ENCODE peak calls at places on chromosomes 3 and 15, in four cellular contexts. One of them, this sample, is unnamed.

GRCh38 chr3:127351350-127351749 is 63.5 kb upstream of the PRR20G start:
- DNase-seq in H9: no peak
- DNase-seq in IMR-90: no peak
- DNase-seq in mesendoderm: no peak
- DNase-seq in this sample: peak; percentile 27

GRCh38 chr3:143328459-143328858 is 208.9 kb downstream of the CHST2 start:
- DNase-seq in H9: no peak
- DNase-seq in mesendoderm: peak; percentile 20
- DNase-seq in IMR-90: no peak
- DNase-seq in this sample: no peak

GRCh38 chr3:76912966-76913365 is 126.9 kb upstream of the ROBO2 start:
- DNase-seq in H9: no peak
- DNase-seq in mesendoderm: no peak
- DNase-seq in IMR-90: peak; percentile 6
- DNase-seq in this sample: no peak

GRCh38 chr15:63255485-63255990 is 21.9 kb upstream of the APH1B start:
- DNase-seq in H9: no peak
- DNase-seq in IMR-90: no peak
- DNase-seq in mesendoderm: no peak
- DNase-seq in this sample: no peak

GRCh38 chr3:155323063-155323666 is 29.7 kb upstream of the STRIT1 start:
- DNase-seq in H9: peak; percentile 42
- DNase-seq in mesendoderm: peak; percentile 88
- DNase-seq in IMR-90: peak; percentile 89
- DNase-seq in this sample: no peak

GRCh38 chr15:64209680-64210334 is 47.0 kb upstream of the PPIB start:
- DNase-seq in H9: no peak
- DNase-seq in IMR-90: peak; percentile 64
- DNase-seq in mesendoderm: no peak
- DNase-seq in this sample: no peak

GRCh38 chr3:156643729-156644389 is 30.5 kb upstream of the TIPARP start:
- DNase-seq in IMR-90: peak; percentile 75
- DNase-seq in H9: no peak
- DNase-seq in mesendoderm: no peak
- DNase-seq in this sample: no peak

GRCh38 chr3:114942773-114943172 is 204.3 kb downstream of the ZBTB20 start:
- DNase-seq in H9: no peak
- DNase-seq in IMR-90: no peak
- DNase-seq in mesendoderm: no peak
- DNase-seq in this sample: no peak

GRCh38 chr3:113441051-113441770 is at the start of gene CFAP44:
- DNase-seq in mesendoderm: peak; percentile 91
- DNase-seq in H9: peak; percentile 91
- DNase-seq in IMR-90: peak; percentile 52
- DNase-seq in this sample: peak; percentile 94

GRCh38 chr3:10678796-10679376 is 137.1 kb upstream of the SLC6A11 start:
- DNase-seq in IMR-90: no peak
- DNase-seq in H9: no peak
- DNase-seq in mesendoderm: no peak
- DNase-seq in this sample: no peak

GRCh38 chr3:11481561-11481960 is 162.2 kb downstream of the VGLL4 start:
- DNase-seq in IMR-90: no peak
- DNase-seq in H9: no peak
- DNase-seq in mesendoderm: no peak
- DNase-seq in this sample: no peak

GRCh38 chr3:2947536-2947935 is 162.6 kb downstream of the IL5RA start:
- DNase-seq in mesendoderm: no peak
- DNase-seq in IMR-90: no peak
- DNase-seq in H9: no peak
- DNase-seq in this sample: no peak

GRCh38 chr3:130849111-130849552 is 44.8 kb upstream of the ATP2C1 start:
- DNase-seq in mesendoderm: no peak
- DNase-seq in H9: no peak
- DNase-seq in IMR-90: no peak
- DNase-seq in this sample: no peak

GRCh38 chr3:11477286-11477935 is 166.3 kb downstream of the VGLL4 start:
- DNase-seq in H9: no peak
- DNase-seq in mesendoderm: peak; percentile 53
- DNase-seq in IMR-90: peak; percentile 96
- DNase-seq in this sample: no peak

GRCh38 chr3:48013288-48013980 is 2.8 kb downstream of the MAP4 start:
- DNase-seq in H9: no peak
- DNase-seq in mesendoderm: peak; percentile 65
- DNase-seq in IMR-90: peak; percentile 91
- DNase-seq in this sample: no peak

GRCh38 chr15:50751394-50751793 is 14.1 kb downstream of the SPPL2A start:
- DNase-seq in H9: no peak
- DNase-seq in IMR-90: no peak
- DNase-seq in mesendoderm: no peak
- DNase-seq in this sample: no peak

GRCh38 chr3:124630994-124631393 is 99.3 kb upstream of the UMPS start:
- DNase-seq in H9: no peak
- DNase-seq in IMR-90: no peak
- DNase-seq in mesendoderm: no peak
- DNase-seq in this sample: no peak

GRCh38 chr3:197499427-197499826 is 56.3 kb downstream of the BDH1 start:
- DNase-seq in IMR-90: peak; percentile 80
- DNase-seq in mesendoderm: no peak
- DNase-seq in H9: no peak
- DNase-seq in this sample: no peak

GRCh38 chr3:129561619-129562248 is 18.8 kb downstream of the H1-8 start:
- DNase-seq in IMR-90: no peak
- DNase-seq in H9: no peak
- DNase-seq in mesendoderm: no peak
- DNase-seq in this sample: no peak

GRCh38 chr15:70323111-70323851 is 225.6 kb upstream of the TLE3 start:
- DNase-seq in IMR-90: no peak
- DNase-seq in H9: no peak
- DNase-seq in mesendoderm: peak; percentile 53
- DNase-seq in this sample: no peak

GRCh38 chr15:69509131-69509530 is 56.5 kb downstream of the RPLP1 start:
- DNase-seq in mesendoderm: no peak
- DNase-seq in H9: no peak
- DNase-seq in IMR-90: peak; percentile 18
- DNase-seq in this sample: no peak

GRCh38 chr3:10527295-10528016 is 22.1 kb upstream of the ATP2B2 start:
- DNase-seq in mesendoderm: no peak
- DNase-seq in H9: no peak
- DNase-seq in IMR-90: no peak
- DNase-seq in this sample: no peak

GRCh38 chr15:62896969-62897486 is 145.5 kb upstream of the TPM1 start:
- DNase-seq in mesendoderm: peak; percentile 39
- DNase-seq in H9: no peak
- DNase-seq in IMR-90: peak; percentile 99
- DNase-seq in this sample: no peak

GRCh38 chr3:15542641-15543040 is 21.1 kb upstream of the COLQ start:
- DNase-seq in mesendoderm: no peak
- DNase-seq in IMR-90: no peak
- DNase-seq in H9: no peak
- DNase-seq in this sample: no peak

GRCh38 chr3:42653560-42654330 is at the start of gene ZBTB47:
- DNase-seq in IMR-90: no peak
- DNase-seq in mesendoderm: peak; percentile 41
- DNase-seq in H9: peak; percentile 38
- DNase-seq in this sample: no peak

GRCh38 chr15:92097473-92098178 is 244.1 kb downstream of the SLCO3A1 start:
- DNase-seq in mesendoderm: peak; percentile 84
- DNase-seq in IMR-90: peak; percentile 46
- DNase-seq in H9: peak; percentile 85
- DNase-seq in this sample: no peak

GRCh38 chr3:42247576-42248027 is 18.4 kb downstream of the CCK start:
- DNase-seq in IMR-90: peak; percentile 49
- DNase-seq in mesendoderm: peak; percentile 68
- DNase-seq in H9: peak; percentile 65
- DNase-seq in this sample: no peak

GRCh38 chr3:108474581-108474980 is 35.8 kb downstream of the MYH15 start:
- DNase-seq in IMR-90: peak; percentile 89
- DNase-seq in mesendoderm: no peak
- DNase-seq in H9: no peak
- DNase-seq in this sample: no peak
- H2BK120ac ChIP-seq in IMR-90: no peak overlapping the region
- H2BK120ac ChIP-seq in mesendoderm: no peak overlapping the region
- H2BK120ac ChIP-seq in H9: no peak overlapping the region
- H2BK120ac ChIP-seq in this sample: no peak overlapping the region

GRCh38 chr3:80785475-80785874 is 976.0 kb downstream of the GBE1 start:
- DNase-seq in H9: no peak
- DNase-seq in IMR-90: no peak
- DNase-seq in mesendoderm: peak; percentile 10
- DNase-seq in this sample: no peak

GRCh38 chr3:80785875-80786274 is 975.6 kb downstream of the GBE1 start:
- DNase-seq in IMR-90: no peak
- DNase-seq in H9: no peak
- DNase-seq in mesendoderm: no peak
- DNase-seq in this sample: no peak

GRCh38 chr3:80788914-80789313 is 972.5 kb downstream of the GBE1 start:
- DNase-seq in H9: no peak
- DNase-seq in IMR-90: no peak
- DNase-seq in mesendoderm: no peak
- DNase-seq in this sample: no peak
- H3K56ac ChIP-seq in H9: no peak overlapping the region
- H3K56ac ChIP-seq in IMR-90: no peak overlapping the region
- H3K56ac ChIP-seq in mesendoderm: no peak overlapping the region
- H3K56ac ChIP-seq in this sample: no peak overlapping the region

GRCh38 chr3:128427175-128427857 is 39.4 kb downstream of the DNAJB8 start:
- DNase-seq in IMR-90: no peak
- DNase-seq in mesendoderm: no peak
- DNase-seq in H9: no peak
- DNase-seq in this sample: peak; percentile 52
- H2BK120ac ChIP-seq in IMR-90: no peak overlapping the region
- H2BK120ac ChIP-seq in mesendoderm: no peak overlapping the region
- H2BK120ac ChIP-seq in H9: no peak overlapping the region
- H2BK120ac ChIP-seq in this sample: no peak overlapping the region

GRCh38 chr3:152079980-152080379 is 188.7 kb upstream of the MBNL1 start:
- DNase-seq in H9: no peak
- DNase-seq in IMR-90: no peak
- DNase-seq in mesendoderm: no peak
- DNase-seq in this sample: no peak
- H3K56ac ChIP-seq in H9: no peak overlapping the region
- H3K56ac ChIP-seq in IMR-90: no peak overlapping the region
- H3K56ac ChIP-seq in mesendoderm: no peak overlapping the region
- H3K56ac ChIP-seq in this sample: no peak overlapping the region

GRCh38 chr3:81726735-81727134 is 34.7 kb downstream of the GBE1 start:
- DNase-seq in H9: no peak
- DNase-seq in IMR-90: peak; percentile 71
- DNase-seq in mesendoderm: no peak
- DNase-seq in this sample: no peak
- H2BK120ac ChIP-seq in H9: no peak overlapping the region
- H2BK120ac ChIP-seq in IMR-90: peak overlapping the region; percentile 73
- H2BK120ac ChIP-seq in mesendoderm: no peak overlapping the region
- H2BK120ac ChIP-seq in this sample: no peak overlapping the region

GRCh38 chr3:135582800-135583199 is 382.7 kb upstream of the PPP2R3A start:
- DNase-seq in IMR-90: no peak
- DNase-seq in H9: no peak
- DNase-seq in mesendoderm: no peak
- DNase-seq in this sample: no peak
- H3K56ac ChIP-seq in IMR-90: no peak overlapping the region
- H3K56ac ChIP-seq in H9: no peak overlapping the region
- H3K56ac ChIP-seq in mesendoderm: no peak overlapping the region
- H3K56ac ChIP-seq in this sample: no peak overlapping the region

GRCh38 chr3:63441262-63441661 is 163.2 kb downstream of the SYNPR start:
- DNase-seq in mesendoderm: no peak
- DNase-seq in IMR-90: no peak
- DNase-seq in H9: no peak
- DNase-seq in this sample: no peak
- H2BK120ac ChIP-seq in mesendoderm: no peak overlapping the region
- H2BK120ac ChIP-seq in IMR-90: no peak overlapping the region
- H2BK120ac ChIP-seq in H9: no peak overlapping the region
- H2BK120ac ChIP-seq in this sample: no peak overlapping the region

DNA sequence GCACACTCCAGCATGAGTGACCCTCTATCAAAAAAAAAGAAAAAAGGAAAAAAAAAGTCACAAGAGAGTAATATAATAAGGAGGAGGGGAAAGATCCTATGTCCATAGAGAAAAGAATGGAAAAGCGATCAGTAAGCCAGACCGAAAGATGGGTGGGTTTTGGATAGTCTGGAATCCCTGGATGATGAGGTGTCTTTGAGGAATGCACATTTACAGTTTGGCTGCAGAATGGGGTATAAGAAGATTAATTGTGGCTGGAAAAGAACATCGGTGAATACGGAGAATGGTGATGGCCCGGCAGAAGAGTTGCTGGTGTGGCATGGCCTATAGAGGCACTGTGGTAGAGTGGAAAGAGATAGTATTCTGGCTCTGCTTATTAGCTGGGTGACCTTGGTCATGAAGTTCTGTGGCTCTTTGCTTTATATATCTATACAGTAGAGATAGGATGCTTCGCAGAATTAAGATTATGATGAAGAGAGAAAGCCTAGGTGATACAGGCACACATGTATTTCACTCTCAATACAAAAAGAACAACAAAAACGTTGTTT is 187.9 kb downstream of the AKAP13 start:
- DNase-seq in mesendoderm: no peak
- DNase-seq in IMR-90: no peak
- DNase-seq in H9: no peak
- DNase-seq in this sample: no peak
- H3K56ac ChIP-seq in mesendoderm: no peak overlapping the region
- H3K56ac ChIP-seq in IMR-90: no peak overlapping the region
- H3K56ac ChIP-seq in H9: no peak overlapping the region
- H3K56ac ChIP-seq in this sample: no peak overlapping the region

GRCh38 chr15:57505949-57506391 is 85.7 kb upstream of the MYZAP start:
- DNase-seq in H9: no peak
- DNase-seq in IMR-90: no peak
- DNase-seq in mesendoderm: no peak
- DNase-seq in this sample: no peak

GRCh38 chr15:57504599-57504940 is 87.1 kb upstream of the MYZAP start:
- DNase-seq in H9: no peak
- DNase-seq in mesendoderm: no peak
- DNase-seq in IMR-90: no peak
- DNase-seq in this sample: no peak

GRCh38 chr15:57503911-57504598 is 87.6 kb upstream of the MYZAP start:
- DNase-seq in mesendoderm: no peak
- DNase-seq in H9: no peak
- DNase-seq in IMR-90: no peak
- DNase-seq in this sample: no peak

GRCh38 chr15:57506422-57506821 is 85.3 kb upstream of the MYZAP start:
- DNase-seq in mesendoderm: peak; percentile 75
- DNase-seq in H9: peak; percentile 64
- DNase-seq in IMR-90: no peak
- DNase-seq in this sample: no peak

GRCh38 chr15:57505056-57505713 is 86.5 kb upstream of the MYZAP start:
- DNase-seq in IMR-90: no peak
- DNase-seq in H9: no peak
- DNase-seq in mesendoderm: no peak
- DNase-seq in this sample: no peak
- H2BK120ac ChIP-seq in IMR-90: no peak overlapping the region
- H2BK120ac ChIP-seq in H9: no peak overlapping the region
- H2BK120ac ChIP-seq in mesendoderm: no peak overlapping the region
- H2BK120ac ChIP-seq in this sample: no peak overlapping the region

This sample was measured in H1.